ENCODE peak calls at places on chromosomes 13 and 19, in six cellular contexts. A, L, I, G, X and T are unnamed samples.

GRCh38 chr13:60120617-60121016 is 43.1 kb downstream of the DIAPH3 start:
- DNase-seq in A (no peak), I (no peak), G (no peak), X (no peak), L (no peak), T (no peak)

GRCh38 chr19:41288898-41289505 is 21.0 kb upstream of the CCDC97 start:
- DNase-seq in I (no peak), L (no peak), G (no peak), A (no peak), X (no peak), T (no peak)

GRCh38 chr13:73966331-73966730 is 167.9 kb downstream of the KLF12 start:
- DNase-seq in I (no peak), G (no peak), X (no peak), L (no peak), A (no peak), T (no peak)

GRCh38 chr19:4051175-4052101 is 15.3 kb downstream of the ZBTB7A start:
- DNase-seq in I (no peak), X (no peak), A (no peak), L (no peak), G (peak; percentile 66), T (no peak)

GRCh38 chr19:51082641-51083040 is at the start of gene KLK14:
- DNase-seq in G (no peak), X (no peak), A (no peak), I (no peak), L (no peak), T (no peak)

GRCh38 chr13:102771298-102772041 is 2.1 kb downstream of the TEX30 start:
- DNase-seq in X (no peak), A (no peak), L (no peak), I (no peak), G (no peak), T (no peak)

GRCh38 chr19:1935484-1936208 is 5.3 kb upstream of the CSNK1G2 start:
- DNase-seq in A (no peak), G (peak; percentile 34), L (peak; percentile 28), I (no peak), X (no peak), T (no peak)

GRCh38 chr13:99969934-99970760 is 1.4 kb downstream of the ZIC5 start:
- DNase-seq in I (no peak), A (no peak), G (no peak), L (no peak), X (no peak), T (peak; percentile 72)

GRCh38 chr13:60329221-60329983 is 67.6 kb upstream of the TDRD3 start:
- DNase-seq in X (peak; percentile 14), L (no peak), I (no peak), A (no peak), G (peak; percentile 17), T (peak; percentile 83)

GRCh38 chr19:41114132-41114531 is at the start of gene CYP2F1:
- DNase-seq in X (no peak), I (no peak), A (no peak), L (no peak), G (no peak), T (no peak)

GRCh38 chr19:49019242-49019932 is 2.5 kb upstream of the LHB start:
- DNase-seq in G (peak; percentile 18), A (peak; percentile 37), X (peak; percentile 71), I (peak; percentile 74), L (peak; percentile 32), T (peak; percentile 84)

GRCh38 chr19:4730740-4731171 is 7.1 kb upstream of the DPP9 start:
- DNase-seq in G (no peak), A (no peak), X (no peak), I (peak; percentile 31), L (no peak), T (peak; percentile 65)

GRCh38 chr19:30518965-30519606 is 146.9 kb downstream of the ZNF536 start:
- DNase-seq in X (no peak), A (no peak), L (no peak), G (no peak), I (no peak), T (no peak)

GRCh38 chr19:30733826-30734550 is 361.8 kb downstream of the ZNF536 start:
- DNase-seq in X (no peak), G (no peak), I (no peak), L (no peak), A (no peak), T (no peak)

GRCh38 chr19:340620-341385 is 3.8 kb downstream of the MIER2 start:
- DNase-seq in L (no peak), I (no peak), G (no peak), X (no peak), A (no peak), T (no peak)

GRCh38 chr19:30326076-30326710 is 46.0 kb upstream of the ZNF536 start:
- DNase-seq in L (no peak), A (no peak), X (no peak), I (no peak), G (no peak), T (no peak)

GRCh38 chr13:114107686-114108081 is 24.7 kb downstream of the RASA3 start:
- DNase-seq in G (peak; percentile 70), A (no peak), X (no peak), L (no peak), I (no peak), T (no peak)

GRCh38 chr19:30669329-30670010 is 297.3 kb downstream of the ZNF536 start:
- DNase-seq in G (peak; percentile 44), A (no peak), I (peak; percentile 66), X (peak; percentile 14), L (peak; percentile 42), T (no peak)

GRCh38 chr19:4456843-4457653 is 546 bp downstream of the UBXN6 start:
- DNase-seq in A (no peak), L (peak; percentile 52), I (peak; percentile 35), G (peak; percentile 60), X (peak; percentile 57), T (peak; percentile 61)

GRCh38 chr13:99307247-99307646 is at the start of gene GPR183:
- DNase-seq in A (no peak), L (no peak), G (no peak), X (no peak), I (no peak), T (no peak)

GRCh38 chr19:6292006-6292405 is 12.2 kb upstream of the MLLT1 start:
- DNase-seq in I (no peak), G (no peak), L (no peak), X (no peak), A (no peak), T (no peak)

GRCh38 chr13:70390968-70391367 is 282.7 kb upstream of the KLHL1 start:
- DNase-seq in L (no peak), I (no peak), A (no peak), G (no peak), X (no peak), T (no peak)

GRCh38 chr19:35224681-35225604 is 3.6 kb downstream of the FAM187B start:
- DNase-seq in G (no peak), I (no peak), L (no peak), X (no peak), A (no peak), T (no peak)

GRCh38 chr13:48595330-48596127 is 58.2 kb upstream of the CYSLTR2 start:
- DNase-seq in X (no peak), A (no peak), L (peak; percentile 20), I (peak; percentile 15), G (peak; percentile 47), T (peak; percentile 78)

GRCh38 chr13:92843549-92843948 is 383.1 kb upstream of the GPC6 start:
- DNase-seq in G (peak; percentile 80), X (no peak), I (no peak), L (no peak), A (no peak), T (no peak)

GRCh38 chr19:5057860-5058259 is 88.9 kb downstream of the KDM4B start:
- DNase-seq in I (peak; percentile 23), G (peak; percentile 26), A (no peak), X (peak; percentile 45), L (no peak), T (no peak)